ENCODE peak calls at places on chromosomes 6 and 20, in four cellular contexts. Y, V, L and Q are unnamed samples.

GRCh38 chr6:160930547-160931377 is 60.8 kb upstream of the MAP3K4 start:
- DNase-seq in V (no peak), Y (no peak), L (peak), Q (peak)

GRCh38 chr6:17600527-17601388 is 656 bp downstream of the FAM8A1 start:
- DNase-seq in V (no peak), L (peak), Y (peak), Q (peak)

GRCh38 chr6:168704678-168705077 is 263.7 kb downstream of the SMOC2 start:
- DNase-seq in L (no peak), Y (no peak), V (no peak), Q (no peak)

GRCh38 chr6:75377386-75377785 is 92.8 kb upstream of the TMEM30A start:
- DNase-seq in Y (no peak), L (no peak), V (no peak), Q (no peak)

GRCh38 chr6:67854098-67854497 is 781.0 kb upstream of the ADGRB3 start:
- DNase-seq in L (no peak), Y (no peak), V (no peak), Q (no peak)

GRCh38 chr20:44074252-44075151 is 112.5 kb downstream of the JPH2 start:
- DNase-seq in Y (no peak), L (peak), V (no peak), Q (no peak)

GRCh38 chr20:35369804-35370203 is 42.0 kb downstream of the UQCC1 start:
- DNase-seq in V (no peak), Y (no peak), L (no peak), Q (no peak)

GRCh38 chr20:50953821-50954220 is 4.5 kb downstream of the DPM1 start:
- DNase-seq in Y (no peak), L (no peak), V (no peak), Q (no peak)

GRCh38 chr6:2433686-2434085 is 188.3 kb upstream of the GMDS start:
- DNase-seq in L (no peak), Y (no peak), V (no peak), Q (no peak)

GRCh38 chr6:11810039-11810541 is 31.5 kb upstream of the ADTRP start:
- DNase-seq in Y (peak), V (no peak), L (no peak), Q (no peak)

GRCh38 chr6:151376440-151376839 is 14.9 kb downstream of the ZBTB2 start:
- DNase-seq in L (no peak), Y (no peak), V (no peak), Q (no peak)

GRCh38 chr6:97668716-97669115 is 385.7 kb upstream of the MMS22L start:
- DNase-seq in V (peak), L (no peak), Y (no peak), Q (no peak)

GRCh38 chr6:28474441-28475219 is 31.3 kb upstream of the ZSCAN23 start:
- DNase-seq in V (peak), Y (peak), L (peak), Q (no peak)

GRCh38 chr6:145209312-145209711 is 526.0 kb downstream of the EPM2A start:
- DNase-seq in Y (no peak), L (no peak), V (no peak), Q (no peak)

GRCh38 chr6:170279977-170280688 is 10.7 kb downstream of the DLL1 start:
- DNase-seq in Y (no peak), V (no peak), L (peak), Q (peak)

GRCh38 chr6:52162940-52163908 is 23.0 kb upstream of the IL17A start:
- DNase-seq in Y (no peak), L (no peak), V (no peak), Q (no peak)

GRCh38 chr6:33207569-33208088 is 671 bp upstream of the RING1 start:
- DNase-seq in Y (peak), L (peak), V (no peak), Q (peak)

GRCh38 chr20:53621482-53622246 is 28.0 kb upstream of the ZNF217 start:
- DNase-seq in L (peak), Y (peak), V (peak), Q (no peak)
- TF ChIP-seq USF1 in L (no peak), Y (no peak), V (no peak), Q (no peak)

DNA sequence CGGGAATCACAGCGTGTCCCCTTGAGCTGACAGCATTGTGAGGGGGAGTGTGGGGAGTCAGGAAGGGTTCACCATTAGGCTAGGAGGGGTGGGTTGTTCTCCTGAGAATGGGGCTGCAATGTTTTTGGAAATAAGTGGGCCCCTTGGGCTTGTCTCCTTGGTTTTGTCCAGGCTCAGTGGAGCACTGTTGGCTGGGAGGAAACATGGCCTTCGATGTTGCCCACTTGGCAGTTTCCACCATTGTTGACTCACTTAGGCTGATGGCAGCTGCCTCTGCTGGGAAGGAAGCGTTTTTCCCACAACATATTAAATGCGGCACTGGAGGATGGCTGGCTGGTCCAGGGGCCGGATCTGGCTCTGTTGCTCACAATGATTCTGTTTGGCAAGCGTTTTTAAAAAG is 512.1 kb downstream of the QKI start:
- DNase-seq in Y (no peak), L (no peak), V (no peak), Q (no peak)
- TF ChIP-seq USF1 in Y (no peak), L (no peak), V (no peak), Q (no peak)

DNA sequence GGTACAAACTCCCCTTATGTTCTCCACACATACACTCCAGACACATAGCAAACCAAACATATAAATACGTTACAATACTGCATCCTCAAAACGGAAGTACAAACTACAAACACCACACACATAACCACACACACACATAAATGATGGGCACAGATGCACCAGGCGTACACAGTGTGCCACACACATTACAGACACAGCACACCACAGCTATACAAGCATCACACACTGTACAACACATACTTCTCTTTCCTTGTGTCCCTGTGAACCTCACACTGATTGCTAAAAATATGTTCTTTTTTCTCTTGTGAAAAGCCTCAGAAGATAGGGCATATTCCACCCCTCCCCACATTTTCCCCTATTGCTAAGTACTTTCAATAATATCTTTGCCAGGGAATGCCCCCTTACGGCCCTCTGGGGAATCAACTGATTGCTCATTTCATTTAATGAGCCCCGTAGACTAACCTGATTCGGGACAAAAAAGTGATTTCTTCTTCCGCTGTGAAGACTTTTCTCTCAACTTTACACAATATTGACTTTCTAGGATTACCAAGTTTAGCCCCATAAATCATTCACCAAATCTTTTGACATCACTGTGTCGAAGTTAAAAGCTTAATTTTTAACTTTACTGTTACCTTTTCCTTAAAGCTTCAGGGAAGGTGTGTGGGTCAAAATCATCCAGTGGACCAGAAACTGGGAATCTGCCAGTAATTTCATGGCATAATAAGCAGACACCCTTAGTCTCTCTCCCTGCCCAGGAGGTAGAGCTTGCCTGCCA is at the start of gene SLC17A1:
- DNase-seq in V (no peak), L (no peak), Y (no peak), Q (no peak)
- TF ChIP-seq USF1 in V (no peak), L (no peak), Y (no peak), Q (no peak)

GRCh38 chr6:112203577-112204349 is 50.6 kb downstream of the LAMA4 start:
- DNase-seq in V (no peak), Y (no peak), L (no peak), Q (no peak)
- TF ChIP-seq USF1 in V (no peak), Y (no peak), L (no peak), Q (no peak)

GRCh38 chr6:122669868-122670267 is 59.7 kb downstream of the PKIB start:
- DNase-seq in Y (no peak), V (no peak), L (no peak), Q (no peak)
- TF ChIP-seq USF1 in Y (no peak), V (no peak), L (no peak), Q (no peak)

GRCh38 chr6:14118444-14118843 is 872 bp downstream of the CD83 start:
- DNase-seq in V (no peak), L (no peak), Y (no peak), Q (no peak)

GRCh38 chr6:14118091-14118439 is 493 bp downstream of the CD83 start:
- DNase-seq in Y (no peak), L (no peak), V (no peak), Q (no peak)

GRCh38 chr6:14120556-14120955 is 3.0 kb downstream of the CD83 start:
- DNase-seq in L (no peak), V (no peak), Y (no peak), Q (no peak)

GRCh38 chr6:14119764-14120163 is 2.2 kb downstream of the CD83 start:
- DNase-seq in Y (no peak), V (no peak), L (no peak), Q (no peak)

GRCh38 chr6:14117158-14118090 is at the start of gene CD83:
- DNase-seq in L (peak), Y (peak), V (no peak), Q (peak)
- TF ChIP-seq USF1 in L (no peak), Y (no peak), V (no peak), Q (no peak)